ENCODE peak calls at places on chromosome 15, in nine cellular contexts. One of them, this sample, is unnamed.
A peak's percentile ranks its signal among the peaks of the same experiment; 100 is the strongest.

GRCh38 chr15:87902772-87903388 is 353.7 kb downstream of the NTRK3 start:
- DNase-seq in activated CD4-positive, alpha-beta T cell treated with anti-CD3 and anti-CD28 coated beads, Interleukin-2, amount 50 U/mL, for 4 hours: no peak
- DNase-seq in GM23338: no peak
- DNase-seq in endothelial cell: no peak
- DNase-seq in GM13977: no peak
- DNase-seq in skeletal muscle cell: no peak
- DNase-seq in MCF 10A: no peak
- DNase-seq in stomach: no peak
- DNase-seq in T-cell: no peak
- DNase-seq in this sample: no peak

GRCh38 chr15:75107905-75108838 is 84.8 kb downstream of the PPCDC start:
- DNase-seq in skeletal muscle cell: peak; percentile 80
- DNase-seq in GM23338: no peak
- DNase-seq in MCF 10A: peak; percentile 89
- DNase-seq in GM13977: peak; percentile 60
- DNase-seq in activated CD4-positive, alpha-beta T cell treated with anti-CD3 and anti-CD28 coated beads, Interleukin-2, amount 50 U/mL, for 4 hours: peak; percentile 19
- DNase-seq in endothelial cell: no peak
- DNase-seq in T-cell: peak; percentile 28
- DNase-seq in stomach: peak; percentile 47
- DNase-seq in this sample: peak; percentile 58

GRCh38 chr15:50235794-50236193 is 29.7 kb downstream of the HDC start:
- DNase-seq in endothelial cell: no peak
- DNase-seq in GM13977: no peak
- DNase-seq in stomach: no peak
- DNase-seq in skeletal muscle cell: no peak
- DNase-seq in GM23338: no peak
- DNase-seq in activated CD4-positive, alpha-beta T cell treated with anti-CD3 and anti-CD28 coated beads, Interleukin-2, amount 50 U/mL, for 4 hours: no peak
- DNase-seq in T-cell: no peak
- DNase-seq in MCF 10A: no peak
- DNase-seq in this sample: no peak

GRCh38 chr15:72967397-72967796 is 84.9 kb upstream of the NEO1 start:
- DNase-seq in GM23338: no peak
- DNase-seq in activated CD4-positive, alpha-beta T cell treated with anti-CD3 and anti-CD28 coated beads, Interleukin-2, amount 50 U/mL, for 4 hours: no peak
- DNase-seq in GM13977: no peak
- DNase-seq in T-cell: no peak
- DNase-seq in skeletal muscle cell: no peak
- DNase-seq in endothelial cell: no peak
- DNase-seq in stomach: no peak
- DNase-seq in MCF 10A: no peak
- DNase-seq in this sample: peak; percentile 19

GRCh38 chr15:101781927-101782326 is 21.4 kb upstream of the OR4F6 start:
- DNase-seq in stomach: no peak
- DNase-seq in T-cell: no peak
- DNase-seq in endothelial cell: no peak
- DNase-seq in MCF 10A: peak; percentile 3
- DNase-seq in GM23338: peak; percentile 70
- DNase-seq in skeletal muscle cell: no peak
- DNase-seq in activated CD4-positive, alpha-beta T cell treated with anti-CD3 and anti-CD28 coated beads, Interleukin-2, amount 50 U/mL, for 4 hours: no peak
- DNase-seq in GM13977: no peak
- DNase-seq in this sample: no peak

GRCh38 chr15:30978328-30978727 is 13.1 kb downstream of the MTMR10 start:
- DNase-seq in T-cell: no peak
- DNase-seq in GM13977: no peak
- DNase-seq in GM23338: no peak
- DNase-seq in endothelial cell: no peak
- DNase-seq in skeletal muscle cell: no peak
- DNase-seq in MCF 10A: no peak
- DNase-seq in activated CD4-positive, alpha-beta T cell treated with anti-CD3 and anti-CD28 coated beads, Interleukin-2, amount 50 U/mL, for 4 hours: no peak
- DNase-seq in stomach: no peak
- DNase-seq in this sample: no peak

GRCh38 chr15:60651155-60651554 is 172.2 kb upstream of the ICE2 start:
- DNase-seq in T-cell: no peak
- DNase-seq in GM13977: no peak
- DNase-seq in GM23338: no peak
- DNase-seq in skeletal muscle cell: no peak
- DNase-seq in endothelial cell: no peak
- DNase-seq in activated CD4-positive, alpha-beta T cell treated with anti-CD3 and anti-CD28 coated beads, Interleukin-2, amount 50 U/mL, for 4 hours: no peak
- DNase-seq in stomach: no peak
- DNase-seq in MCF 10A: no peak
- DNase-seq in this sample: no peak

GRCh38 chr15:34818531-34818930 is 23.2 kb upstream of the ACTC1 start:
- DNase-seq in skeletal muscle cell: no peak
- DNase-seq in stomach: no peak
- DNase-seq in GM23338: no peak
- DNase-seq in GM13977: no peak
- DNase-seq in T-cell: no peak
- DNase-seq in activated CD4-positive, alpha-beta T cell treated with anti-CD3 and anti-CD28 coated beads, Interleukin-2, amount 50 U/mL, for 4 hours: no peak
- DNase-seq in MCF 10A: no peak
- DNase-seq in endothelial cell: no peak
- DNase-seq in this sample: no peak

GRCh38 chr15:25793354-25794050 is 69.6 kb downstream of the ATP10A start:
- DNase-seq in GM23338: no peak
- DNase-seq in endothelial cell: no peak
- DNase-seq in stomach: peak; percentile 17
- DNase-seq in GM13977: no peak
- DNase-seq in skeletal muscle cell: no peak
- DNase-seq in MCF 10A: no peak
- DNase-seq in activated CD4-positive, alpha-beta T cell treated with anti-CD3 and anti-CD28 coated beads, Interleukin-2, amount 50 U/mL, for 4 hours: no peak
- DNase-seq in T-cell: no peak
- DNase-seq in this sample: no peak

GRCh38 chr15:80549712-80550111 is 145.4 kb upstream of the ABHD17C start:
- DNase-seq in endothelial cell: no peak
- DNase-seq in stomach: no peak
- DNase-seq in GM13977: no peak
- DNase-seq in MCF 10A: no peak
- DNase-seq in activated CD4-positive, alpha-beta T cell treated with anti-CD3 and anti-CD28 coated beads, Interleukin-2, amount 50 U/mL, for 4 hours: no peak
- DNase-seq in skeletal muscle cell: no peak
- DNase-seq in GM23338: no peak
- DNase-seq in T-cell: no peak
- DNase-seq in this sample: no peak

GRCh38 chr15:99086327-99086667 is 18.6 kb upstream of the SYNM start:
- DNase-seq in stomach: no peak
- DNase-seq in MCF 10A: no peak
- DNase-seq in endothelial cell: no peak
- DNase-seq in GM13977: no peak
- DNase-seq in skeletal muscle cell: no peak
- DNase-seq in activated CD4-positive, alpha-beta T cell treated with anti-CD3 and anti-CD28 coated beads, Interleukin-2, amount 50 U/mL, for 4 hours: no peak
- DNase-seq in GM23338: no peak
- DNase-seq in T-cell: no peak
- DNase-seq in this sample: no peak

GRCh38 chr15:64779024-64779423 is 3.6 kb upstream of the RBPMS2 start:
- DNase-seq in GM13977: no peak
- DNase-seq in T-cell: no peak
- DNase-seq in skeletal muscle cell: no peak
- DNase-seq in MCF 10A: no peak
- DNase-seq in endothelial cell: no peak
- DNase-seq in GM23338: no peak
- DNase-seq in activated CD4-positive, alpha-beta T cell treated with anti-CD3 and anti-CD28 coated beads, Interleukin-2, amount 50 U/mL, for 4 hours: no peak
- DNase-seq in stomach: no peak
- DNase-seq in this sample: no peak

GRCh38 chr15:62121273-62122015 is 43.6 kb downstream of the C2CD4B start:
- DNase-seq in stomach: no peak
- DNase-seq in MCF 10A: no peak
- DNase-seq in GM23338: no peak
- DNase-seq in skeletal muscle cell: no peak
- DNase-seq in activated CD4-positive, alpha-beta T cell treated with anti-CD3 and anti-CD28 coated beads, Interleukin-2, amount 50 U/mL, for 4 hours: no peak
- DNase-seq in T-cell: no peak
- DNase-seq in endothelial cell: no peak
- DNase-seq in GM13977: no peak
- DNase-seq in this sample: no peak

GRCh38 chr15:69209661-69210060 is 49.2 kb downstream of the GLCE start:
- DNase-seq in T-cell: no peak
- DNase-seq in activated CD4-positive, alpha-beta T cell treated with anti-CD3 and anti-CD28 coated beads, Interleukin-2, amount 50 U/mL, for 4 hours: no peak
- DNase-seq in GM13977: no peak
- DNase-seq in MCF 10A: no peak
- DNase-seq in endothelial cell: no peak
- DNase-seq in skeletal muscle cell: no peak
- DNase-seq in stomach: no peak
- DNase-seq in GM23338: no peak
- DNase-seq in this sample: no peak

GRCh38 chr15:81809543-81809942 is 236.3 kb downstream of the MEX3B start:
- DNase-seq in activated CD4-positive, alpha-beta T cell treated with anti-CD3 and anti-CD28 coated beads, Interleukin-2, amount 50 U/mL, for 4 hours: no peak
- DNase-seq in GM13977: no peak
- DNase-seq in MCF 10A: peak; percentile 24
- DNase-seq in skeletal muscle cell: no peak
- DNase-seq in GM23338: peak; percentile 66
- DNase-seq in T-cell: no peak
- DNase-seq in stomach: no peak
- DNase-seq in endothelial cell: peak; percentile 10
- DNase-seq in this sample: no peak

GRCh38 chr15:81281176-81281735 is 42.7 kb downstream of the STARD5 start:
- DNase-seq in stomach: no peak
- DNase-seq in MCF 10A: no peak
- DNase-seq in T-cell: no peak
- DNase-seq in GM23338: no peak
- DNase-seq in endothelial cell: no peak
- DNase-seq in activated CD4-positive, alpha-beta T cell treated with anti-CD3 and anti-CD28 coated beads, Interleukin-2, amount 50 U/mL, for 4 hours: no peak
- DNase-seq in GM13977: no peak
- DNase-seq in skeletal muscle cell: no peak
- DNase-seq in this sample: no peak

GRCh38 chr15:75171408-75171807 is 30.3 kb upstream of the C15orf39 start:
- DNase-seq in activated CD4-positive, alpha-beta T cell treated with anti-CD3 and anti-CD28 coated beads, Interleukin-2, amount 50 U/mL, for 4 hours: no peak
- DNase-seq in MCF 10A: peak; percentile 36
- DNase-seq in skeletal muscle cell: peak; percentile 65
- DNase-seq in stomach: no peak
- DNase-seq in GM13977: no peak
- DNase-seq in endothelial cell: no peak
- DNase-seq in T-cell: no peak
- DNase-seq in GM23338: no peak
- DNase-seq in this sample: peak; percentile 1

GRCh38 chr15:40441012-40441735 is 421 bp downstream of the BAHD1 start:
- DNase-seq in activated CD4-positive, alpha-beta T cell treated with anti-CD3 and anti-CD28 coated beads, Interleukin-2, amount 50 U/mL, for 4 hours: no peak
- DNase-seq in MCF 10A: no peak
- DNase-seq in skeletal muscle cell: no peak
- DNase-seq in GM23338: peak; percentile 76
- DNase-seq in GM13977: peak; percentile 75
- DNase-seq in T-cell: no peak
- DNase-seq in stomach: no peak
- DNase-seq in endothelial cell: peak; percentile 59
- DNase-seq in this sample: no peak

GRCh38 chr15:100211855-100212850 is 129.6 kb downstream of the ADAMTS17 start:
- DNase-seq in MCF 10A: no peak
- DNase-seq in stomach: no peak
- DNase-seq in skeletal muscle cell: no peak
- DNase-seq in T-cell: no peak
- DNase-seq in endothelial cell: no peak
- DNase-seq in GM23338: peak; percentile 30
- DNase-seq in activated CD4-positive, alpha-beta T cell treated with anti-CD3 and anti-CD28 coated beads, Interleukin-2, amount 50 U/mL, for 4 hours: no peak
- DNase-seq in GM13977: no peak
- DNase-seq in this sample: no peak

GRCh38 chr15:70758790-70759462 is 4.4 kb downstream of the UACA start:
- DNase-seq in activated CD4-positive, alpha-beta T cell treated with anti-CD3 and anti-CD28 coated beads, Interleukin-2, amount 50 U/mL, for 4 hours: no peak
- DNase-seq in T-cell: no peak
- DNase-seq in GM13977: no peak
- DNase-seq in stomach: no peak
- DNase-seq in endothelial cell: no peak
- DNase-seq in MCF 10A: no peak
- DNase-seq in GM23338: no peak
- DNase-seq in skeletal muscle cell: no peak
- DNase-seq in this sample: no peak

GRCh38 chr15:50107591-50108408 is 11.2 kb downstream of the ATP8B4 start:
- DNase-seq in MCF 10A: no peak
- DNase-seq in T-cell: no peak
- DNase-seq in endothelial cell: no peak
- DNase-seq in GM13977: peak; percentile 60
- DNase-seq in stomach: peak; percentile 28
- DNase-seq in GM23338: no peak
- DNase-seq in skeletal muscle cell: no peak
- DNase-seq in activated CD4-positive, alpha-beta T cell treated with anti-CD3 and anti-CD28 coated beads, Interleukin-2, amount 50 U/mL, for 4 hours: no peak
- DNase-seq in this sample: no peak

GRCh38 chr15:60762167-60762566 is 283.2 kb upstream of the ICE2 start:
- DNase-seq in skeletal muscle cell: no peak
- DNase-seq in endothelial cell: no peak
- DNase-seq in MCF 10A: no peak
- DNase-seq in stomach: no peak
- DNase-seq in T-cell: no peak
- DNase-seq in GM23338: no peak
- DNase-seq in activated CD4-positive, alpha-beta T cell treated with anti-CD3 and anti-CD28 coated beads, Interleukin-2, amount 50 U/mL, for 4 hours: no peak
- DNase-seq in GM13977: no peak
- DNase-seq in this sample: no peak

This sample was measured in stimulated activated CD8-positive, alpha-beta memory T cell treated with anti-CD3 and anti-CD28 coated beads, Interleukin-7, amount 100 ng/mL, for 4 hours.